ENCODE peak calls at places on chromosomes 16 and 17, in four cellular contexts. V, S, P and O are unnamed samples.

GRCh38 chr17:8556074-8556473 is 74.5 kb downstream of the MYH10 start:
- DNase-seq in V (no peak), S (no peak), P (no peak), O (no peak)

GRCh38 chr16:89961920-89962319 is 13.4 kb downstream of the DEF8 start:
- DNase-seq in V (no peak), S (no peak), P (no peak), O (no peak)

GRCh38 chr17:39077252-39077651 is 74.2 kb downstream of the PLXDC1 start:
- DNase-seq in V (no peak), S (no peak), P (no peak), O (no peak)

GRCh38 chr16:83040174-83040573 is 413.4 kb downstream of the CDH13 start:
- DNase-seq in V (no peak), S (no peak), P (no peak), O (no peak)

GRCh38 chr16:9578459-9578858 is 487.0 kb downstream of the HAPSTR1 start:
- DNase-seq in V (no peak), S (no peak), P (no peak), O (no peak)

GRCh38 chr16:67666538-67667433 is at the start of the genes C16orf86 and ENKD1:
- DNase-seq in V (peak; percentile 87), S (peak; percentile 32), P (peak; percentile 96), O (no peak)

GRCh38 chr17:80990921-80991644 is 558 bp upstream of the CHMP6 start:
- DNase-seq in V (no peak), S (no peak), P (no peak), O (no peak)

GRCh38 chr17:3956983-3957382 is 7.3 kb downstream of the ATP2A3 start:
- DNase-seq in V (no peak), S (no peak), P (no peak), O (no peak)

GRCh38 chr17:30086896-30087295 is 29.7 kb upstream of the NSRP1 start:
- DNase-seq in V (no peak), S (no peak), P (no peak), O (no peak)

DNA sequence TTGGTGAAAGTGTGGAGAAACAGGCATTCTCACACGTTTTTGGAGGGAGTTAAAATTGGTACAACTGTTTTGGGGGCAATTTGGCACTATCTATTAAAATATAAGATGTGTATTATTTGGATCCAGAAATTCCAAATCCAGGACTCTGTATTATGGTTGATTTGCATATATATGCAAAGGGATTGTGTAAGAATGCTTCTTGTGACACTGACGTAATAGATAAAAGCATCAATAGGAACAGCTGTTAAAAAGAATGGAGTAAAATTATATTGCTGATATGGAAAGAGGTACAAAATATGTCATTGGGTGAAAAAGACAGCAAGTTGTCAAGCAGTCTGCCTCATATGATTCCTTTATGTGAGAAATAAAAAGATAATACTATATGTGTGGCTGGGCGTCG is 17.3 kb downstream of the FA2H start:
- DNase-seq in V (no peak), S (no peak), P (no peak), O (no peak)
- H3K27ac ChIP-seq in V (no peak overlapping the region), S (no peak overlapping the region), P (no peak overlapping the region), O (no peak overlapping the region)

GRCh38 chr16:19481291-19481690 is 40.6 kb downstream of the GDE1 start:
- DNase-seq in V (no peak), S (no peak), P (no peak), O (no peak)

GRCh38 chr16:19481769-19482168 is 40.1 kb downstream of the GDE1 start:
- DNase-seq in V (no peak), S (no peak), P (no peak), O (no peak)

GRCh38 chr16:19490619-19491018 is 31.3 kb downstream of the GDE1 start:
- DNase-seq in V (no peak), S (no peak), P (no peak), O (no peak)

GRCh38 chr16:19488213-19488640 is 33.7 kb downstream of the GDE1 start:
- DNase-seq in V (peak; percentile 66), S (no peak), P (no peak), O (no peak)

GRCh38 chr16:19486744-19487325 is 35.1 kb downstream of the GDE1 start:
- DNase-seq in V (no peak), S (no peak), P (no peak), O (no peak)
- H3K4me3 ChIP-seq in V (no peak overlapping the region), S (no peak overlapping the region), P (no peak overlapping the region), O (no peak overlapping the region)

GRCh38 chr16:88538366-88539060 is 31.7 kb upstream of the ZC3H18 start:
- DNase-seq in V (no peak), S (no peak), P (peak; percentile 53), O (no peak)
- TF ChIP-seq EZH2 in V (no peak), S (no peak), P (no peak), O (no peak)

DNA sequence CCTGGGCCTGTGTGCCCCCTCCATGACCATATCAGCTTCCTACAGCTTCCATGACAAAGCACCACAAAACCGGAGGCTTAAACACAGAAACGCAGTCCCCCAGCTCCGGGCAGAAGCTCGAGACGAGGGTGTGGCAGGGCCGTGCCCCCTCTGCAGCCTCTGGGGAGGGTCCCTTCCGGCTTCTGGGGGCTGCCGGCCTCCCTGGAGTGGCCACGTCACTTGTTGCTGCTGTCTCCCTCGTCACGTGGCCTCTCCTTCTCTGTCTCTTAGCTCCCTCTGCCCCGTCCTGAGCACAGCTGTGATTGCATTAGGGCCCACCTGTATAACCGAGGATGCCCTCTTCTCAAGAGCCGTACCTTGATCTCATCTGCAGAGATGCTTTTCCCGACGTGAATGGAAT is 64.6 kb downstream of the JPH3 start:
- DNase-seq in V (no peak), S (no peak), P (no peak), O (no peak)
- H3K27ac ChIP-seq in V (no peak overlapping the region), S (no peak overlapping the region), P (no peak overlapping the region), O (no peak overlapping the region)

GRCh38 chr16:53745753-53746258 is 41.9 kb downstream of the FTO start:
- DNase-seq in V (no peak), S (peak; percentile 95), P (no peak), O (no peak)
- H3K4me3 ChIP-seq in V (no peak overlapping the region), S (peak overlapping the region; percentile 31), P (no peak overlapping the region), O (no peak overlapping the region)

DNA sequence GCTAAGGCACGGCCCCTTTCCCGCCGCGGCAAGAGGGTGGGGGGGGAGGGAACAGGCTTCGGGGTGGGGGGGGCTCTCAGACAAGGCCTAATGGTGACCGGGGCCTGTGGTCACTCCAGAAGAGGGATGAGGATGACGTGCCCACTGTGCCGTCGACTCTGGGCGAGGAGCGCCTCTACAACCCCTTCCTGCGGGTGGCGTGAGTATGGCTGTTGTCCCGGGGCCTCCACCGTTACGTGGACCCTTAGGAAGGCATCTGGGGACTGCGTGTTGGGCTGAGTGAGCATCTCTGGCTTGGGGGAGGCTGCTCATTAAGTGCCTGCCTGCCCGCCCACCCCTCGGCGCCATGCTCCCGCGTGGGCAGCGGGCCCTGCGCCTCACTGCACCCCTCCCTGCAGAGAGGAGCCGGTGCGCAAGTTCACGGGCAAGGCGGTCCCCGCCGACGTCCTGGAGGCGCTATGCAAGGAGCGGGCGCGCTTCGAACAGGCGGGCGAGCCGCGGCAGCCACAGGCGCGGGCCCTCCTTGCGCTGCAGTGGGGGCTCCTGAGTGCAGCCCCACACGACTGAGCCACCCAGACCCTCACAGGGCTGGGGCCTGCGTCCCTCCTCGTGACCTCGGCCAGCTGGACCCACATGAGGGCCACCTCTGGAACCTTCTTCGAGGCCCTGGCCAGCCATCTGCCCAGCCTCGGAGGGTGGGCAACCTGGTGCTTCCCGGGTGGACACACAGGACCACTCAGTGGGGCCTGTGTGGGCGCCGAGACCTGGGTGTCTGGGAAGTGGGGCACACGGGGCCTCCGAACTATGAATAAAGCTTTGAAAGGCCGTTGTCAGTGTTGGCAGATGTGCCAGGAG is 2.2 kb downstream of the HAGHL start:
- DNase-seq in V (no peak), S (peak; percentile 29), P (no peak), O (no peak)
- TF ChIP-seq EZH2 in V (no peak), S (no peak), P (no peak), O (no peak)

GRCh38 chr16:73365010-73365409 is 317.1 kb upstream of the ZFHX3 start:
- DNase-seq in V (no peak), S (no peak), P (no peak), O (peak; percentile 5)
- H3K27ac ChIP-seq in V (no peak overlapping the region), S (no peak overlapping the region), P (no peak overlapping the region), O (no peak overlapping the region)

DNA sequence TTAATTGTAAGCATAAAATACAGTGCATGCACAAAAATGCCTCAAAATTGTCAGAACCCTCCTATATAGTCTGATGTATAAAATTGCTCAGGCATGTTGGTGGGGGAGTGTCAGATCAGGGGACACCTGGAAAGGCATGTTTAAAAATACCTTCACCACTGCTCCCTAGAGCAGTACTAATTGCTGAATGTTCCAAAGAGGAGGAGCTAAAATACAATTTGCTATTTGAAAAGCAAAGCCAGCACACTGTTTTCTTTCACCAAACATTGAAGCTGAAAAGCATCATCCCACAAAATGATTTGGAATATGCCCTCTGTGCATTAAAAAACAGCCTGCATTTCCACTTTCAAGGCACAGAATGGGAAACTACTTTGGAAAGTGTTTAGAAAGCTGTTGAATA is 2.6 kb downstream of the ADAMTS18 start:
- DNase-seq in V (no peak), S (no peak), P (no peak), O (no peak)
- H3K4me3 ChIP-seq in V (no peak overlapping the region), S (no peak overlapping the region), P (no peak overlapping the region), O (no peak overlapping the region)

GRCh38 chr17:48570325-48571023 is 7.7 kb downstream of the HOXB4 start:
- DNase-seq in V (no peak), S (no peak), P (no peak), O (no peak)
- TF ChIP-seq EZH2 in V (peak; percentile 93), S (no peak), P (peak; percentile 95), O (no peak)

DNA sequence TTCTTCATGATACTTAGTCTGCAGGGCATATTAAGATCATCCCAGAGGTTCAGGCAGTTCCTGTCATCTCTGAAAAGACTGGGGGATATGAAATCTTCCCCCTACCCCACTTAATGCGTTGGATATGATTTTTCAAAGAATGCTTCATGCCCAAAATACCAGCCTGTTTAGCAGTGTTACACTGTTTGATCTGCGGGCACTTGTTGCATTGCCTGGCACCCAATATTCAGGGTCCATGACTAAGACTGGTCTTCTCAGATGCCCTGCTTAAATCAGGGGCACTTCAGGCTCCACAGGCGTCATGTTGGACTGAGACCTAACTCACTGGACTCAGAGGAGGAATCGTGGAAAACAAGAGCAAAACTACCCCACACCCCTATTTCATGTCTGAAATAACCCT is 6.4 kb upstream of the RASL10B start:
- DNase-seq in V (no peak), S (no peak), P (no peak), O (no peak)
- H3K27ac ChIP-seq in V (no peak overlapping the region), S (no peak overlapping the region), P (no peak overlapping the region), O (no peak overlapping the region)